ENCODE peak calls at places on chromosomes 16 and 17, in five cellular contexts. O, F, R, P and C are unnamed samples.

GRCh38 chr16:70018254-70018653 is 67.1 kb downstream of the CLEC18A start:
- DNase-seq in R (peak), F (peak), P (peak), O (peak), C (no peak)

GRCh38 chr17:2695243-2695960 is 16.2 kb downstream of the CLUH start:
- DNase-seq in O (no peak), P (no peak), R (no peak), F (no peak), C (no peak)

GRCh38 chr17:48153711-48154642 is 46.4 kb downstream of the SNX11 start:
- DNase-seq in F (no peak), R (peak), P (peak), O (peak), C (peak)

GRCh38 chr17:7363311-7363710 is 8.4 kb downstream of the TMEM95 start:
- DNase-seq in F (peak), R (no peak), P (no peak), O (peak), C (no peak)

GRCh38 chr16:56708418-56708817 is 21.5 kb upstream of the NUP93 start:
- DNase-seq in F (no peak), P (no peak), R (no peak), O (no peak), C (no peak)

GRCh38 chr16:68383858-68384257 is 64.5 kb downstream of the SMPD3 start:
- DNase-seq in O (no peak), R (no peak), P (no peak), F (no peak), C (no peak)

GRCh38 chr17:78146471-78146869 is 285 bp downstream of the C17orf99 start:
- DNase-seq in R (no peak), F (no peak), O (no peak), P (no peak), C (no peak)

GRCh38 chr16:48426244-48427135 is 41.3 kb upstream of the SIAH1 start:
- DNase-seq in P (peak), F (no peak), O (peak), R (no peak), C (no peak)

GRCh38 chr16:637081-638018 is 1.2 kb upstream of the METTL26 start:
- DNase-seq in P (peak), F (peak), O (peak), R (peak), C (peak)

GRCh38 chr17:81397314-81398169 is 2.3 kb downstream of the BAHCC1 start:
- DNase-seq in P (peak), O (peak), F (no peak), R (peak), C (peak)

GRCh38 chr17:7114875-7115614 is 423 bp upstream of the ASGR2 start:
- DNase-seq in F (no peak), O (no peak), R (no peak), P (peak), C (no peak)

GRCh38 chr16:82470506-82471196 is 156.1 kb upstream of the CDH13 start:
- DNase-seq in P (no peak), F (no peak), R (no peak), O (no peak), C (no peak)

GRCh38 chr16:47888142-47888541 is 267.7 kb downstream of the ABCC12 start:
- DNase-seq in O (peak), P (peak), F (peak), R (peak), C (no peak)

GRCh38 chr17:61230972-61231820 is 168.4 kb upstream of the TBX2 start:
- DNase-seq in F (no peak), P (no peak), O (no peak), R (no peak), C (no peak)

GRCh38 chr16:67177743-67178699 is 5.7 kb downstream of the MATCAP1 start:
- DNase-seq in F (no peak), R (peak), P (peak), O (peak), C (peak)

GRCh38 chr17:72282439-72283029 is 161.7 kb downstream of the SOX9 start:
- DNase-seq in F (no peak), P (no peak), R (no peak), O (no peak), C (no peak)

GRCh38 chr17:64036198-64036922 is 15.9 kb upstream of the ICAM2 start:
- DNase-seq in R (no peak), F (no peak), O (no peak), P (no peak), C (no peak)

GRCh38 chr17:8896641-8897635 is 29.5 kb upstream of the PIK3R6 start:
- DNase-seq in P (no peak), O (no peak), R (no peak), F (no peak), C (no peak)

GRCh38 chr17:78645421-78646295 is 68.5 kb upstream of the DNAH17 start:
- DNase-seq in P (peak), F (peak), O (peak), R (peak), C (no peak)

GRCh38 chr17:8799001-8799850 is at the start of gene MFSD6L:
- DNase-seq in O (no peak), R (no peak), P (peak), F (peak), C (peak)

GRCh38 chr17:65459667-65460415 is 101.6 kb downstream of the AXIN2 start:
- DNase-seq in F (no peak), R (no peak), P (no peak), O (no peak), C (no peak)

GRCh38 chr16:2752850-2753522 is 548 bp downstream of the SRRM2 start:
- DNase-seq in P (peak), F (peak), O (peak), R (peak), C (no peak)

GRCh38 chr17:45149037-45149668 is 878 bp downstream of the HEXIM1 start:
- DNase-seq in P (peak), R (peak), O (peak), F (peak), C (peak)

GRCh38 chr17:44384281-44384822 is 5.1 kb downstream of the ITGA2B start:
- DNase-seq in P (no peak), O (no peak), F (no peak), R (no peak), C (peak)

GRCh38 chr17:78883090-78883532 is 19.9 kb downstream of the CEP295NL start:
- DNase-seq in O (peak), F (peak), P (peak), R (peak), C (no peak)

GRCh38 chr16:30723725-30724355 is 24.4 kb upstream of the PHKG2 start:
- DNase-seq in R (no peak), F (no peak), P (no peak), O (no peak), C (no peak)

GRCh38 chr17:28282596-28282995 is 36.4 kb upstream of the TMEM97 start:
- DNase-seq in O (peak), P (peak), R (no peak), F (peak), C (no peak)

GRCh38 chr17:50660042-50660886 is 25.6 kb downstream of the ABCC3 start:
- DNase-seq in R (peak), F (no peak), P (peak), O (peak), C (no peak)

GRCh38 chr17:15946611-15947120 is 1.7 kb downstream of the ADORA2B start:
- DNase-seq in F (no peak), O (no peak), R (no peak), P (peak), C (no peak)

GRCh38 chr16:48860341-48860740 is 250.4 kb upstream of the N4BP1 start:
- DNase-seq in O (no peak), F (no peak), P (no peak), R (no peak), C (no peak)

GRCh38 chr16:85518398-85519049 is 94.6 kb upstream of the GSE1 start:
- DNase-seq in O (no peak), P (no peak), R (no peak), F (no peak), C (no peak)

GRCh38 chr17:78925662-78926555 is 722 bp upstream of the TIMP2 start:
- DNase-seq in P (peak), F (peak), O (peak), R (no peak), C (no peak)

GRCh38 chr17:5888811-5889210 is 181.4 kb upstream of the WSCD1 start:
- DNase-seq in F (no peak), P (no peak), O (peak), R (no peak), C (no peak)

GRCh38 chr16:81703177-81704155 is 75.6 kb upstream of the PLCG2 start:
- DNase-seq in O (peak), F (peak), R (peak), P (peak), C (no peak)

GRCh38 chr16:30430428-30430970 is 669 bp upstream of the DCTPP1 start:
- DNase-seq in R (peak), F (no peak), P (no peak), O (no peak), C (no peak)

GRCh38 chr17:78342438-78343098 is 17.3 kb downstream of the SOCS3 start:
- DNase-seq in P (peak), R (peak), F (peak), O (peak), C (no peak)

GRCh38 chr16:55033225-55034156 is 102.8 kb downstream of the IRX5 start:
- DNase-seq in F (no peak), R (no peak), O (no peak), P (no peak), C (no peak)

GRCh38 chr16:48128769-48129168 is 27.0 kb downstream of the ABCC12 start:
- DNase-seq in R (no peak), P (no peak), F (no peak), O (no peak), C (no peak)

GRCh38 chr16:89257281-89257731 is 39.8 kb downstream of the ZNF778 start:
- DNase-seq in P (peak), F (no peak), R (no peak), O (no peak), C (no peak)

DNA sequence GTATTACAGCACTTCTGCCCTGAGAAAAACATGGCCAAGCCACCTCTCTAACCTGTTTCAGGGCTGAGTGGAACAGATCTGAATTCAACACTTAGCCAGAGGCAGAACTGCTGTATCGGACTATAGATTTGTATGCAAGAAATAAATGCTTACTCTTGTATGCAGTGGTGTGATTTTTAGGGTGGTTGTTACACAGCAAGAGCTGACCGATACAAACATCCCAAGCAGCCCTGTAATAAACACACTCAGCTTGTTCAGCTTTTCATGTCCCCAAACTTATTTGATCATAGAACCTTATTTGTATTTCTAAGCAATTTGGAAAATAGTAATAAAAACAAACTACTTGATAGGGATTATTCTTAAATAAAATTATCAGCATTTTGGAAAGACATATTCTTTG is 84.9 kb upstream of the RPH3AL start:
- DNase-seq in O (no peak), R (no peak), P (no peak), F (no peak), C (no peak)
- TF ChIP-seq CTCF in O (no peak), R (no peak), P (no peak), F (no peak), C (no peak)

DNA sequence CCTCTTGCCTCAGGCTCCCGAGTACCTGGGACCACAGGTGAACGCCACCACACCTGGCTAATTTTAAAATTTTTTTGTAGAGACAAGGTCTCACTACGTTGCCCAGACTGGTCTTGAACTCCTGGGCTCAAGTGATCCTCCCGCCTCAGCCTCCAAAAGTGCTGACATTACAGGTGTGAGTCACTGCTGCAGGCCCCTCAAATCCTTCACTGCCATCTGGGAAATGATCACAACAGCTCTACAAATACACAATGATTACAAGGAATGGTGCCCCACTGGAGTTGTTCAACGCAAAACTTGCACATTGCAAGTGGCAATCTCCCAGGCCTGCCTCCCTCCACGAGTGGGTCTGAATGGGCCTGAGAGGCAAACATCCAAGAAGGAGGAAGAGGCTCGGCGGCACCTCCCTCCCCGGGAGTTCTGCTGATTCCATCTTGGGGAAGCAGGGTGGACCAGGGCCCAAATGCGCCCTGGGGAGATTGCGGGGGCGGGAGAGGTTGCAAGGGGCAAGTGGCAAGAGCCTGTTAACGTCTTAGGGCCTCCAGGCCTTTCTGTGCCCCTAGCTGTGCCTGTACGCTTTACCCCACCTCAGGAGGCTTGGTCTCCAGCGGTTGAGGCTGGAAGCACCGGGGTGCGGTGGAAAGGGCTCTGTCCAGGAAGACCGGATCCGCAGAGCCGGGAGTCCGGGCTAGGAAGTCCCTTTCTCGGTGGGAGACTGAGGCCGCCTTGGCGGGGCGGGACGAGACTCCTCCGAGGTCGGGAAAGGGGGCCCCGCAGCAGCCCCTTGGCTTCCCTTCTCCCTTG is 656 bp upstream of the IGFBP4 start:
- DNase-seq in F (no peak), P (no peak), R (peak), O (peak), C (no peak)
- TF ChIP-seq CTCF in F (peak), P (no peak), R (no peak), O (no peak), C (no peak)

DNA sequence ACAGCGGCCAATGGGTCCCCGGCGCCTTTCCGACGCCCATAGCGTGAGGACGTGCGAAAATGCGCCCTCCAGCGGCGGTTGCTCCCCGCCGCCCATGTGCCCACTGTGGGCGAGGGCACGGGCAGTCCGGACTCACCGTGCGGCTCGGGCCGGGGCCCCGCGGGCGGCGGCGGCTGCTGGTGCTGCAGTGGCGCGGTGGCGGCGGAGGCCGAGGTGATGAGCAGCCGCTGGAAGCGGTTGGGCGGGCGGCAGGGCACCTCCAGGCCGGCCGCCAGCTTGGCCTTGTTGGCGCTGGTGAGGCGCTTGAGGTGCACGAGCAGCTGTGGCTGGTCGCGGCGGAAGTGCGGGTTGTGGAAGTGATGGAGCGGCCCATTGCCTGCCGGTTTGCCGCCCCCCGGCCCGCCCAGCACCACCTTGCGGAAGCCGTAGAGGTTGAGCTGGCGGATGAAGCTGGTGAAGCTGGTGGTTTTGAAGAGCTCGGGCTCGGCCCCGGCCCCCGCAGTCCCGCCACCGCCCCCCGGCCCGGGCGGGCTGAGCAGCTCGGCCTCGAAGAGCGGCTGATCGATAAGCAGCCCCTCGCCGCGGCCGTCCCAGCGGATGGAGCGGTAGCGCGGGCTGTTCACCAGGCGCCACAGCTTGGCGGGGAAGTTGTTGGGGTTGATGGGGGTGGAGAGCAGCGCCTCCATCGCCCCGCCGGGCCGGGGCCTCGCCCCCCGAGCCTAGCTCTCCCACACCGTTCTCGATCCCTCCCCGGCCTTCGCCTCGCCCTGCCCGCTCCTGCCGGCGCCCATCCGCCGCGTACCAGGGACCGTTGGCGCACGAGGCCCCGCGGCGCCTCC is at the start of gene HSF5:
- DNase-seq in P (peak), R (no peak), O (no peak), F (no peak), C (no peak)
- TF ChIP-seq CTCF in P (peak), R (no peak), O (no peak), F (peak), C (no peak)

DNA sequence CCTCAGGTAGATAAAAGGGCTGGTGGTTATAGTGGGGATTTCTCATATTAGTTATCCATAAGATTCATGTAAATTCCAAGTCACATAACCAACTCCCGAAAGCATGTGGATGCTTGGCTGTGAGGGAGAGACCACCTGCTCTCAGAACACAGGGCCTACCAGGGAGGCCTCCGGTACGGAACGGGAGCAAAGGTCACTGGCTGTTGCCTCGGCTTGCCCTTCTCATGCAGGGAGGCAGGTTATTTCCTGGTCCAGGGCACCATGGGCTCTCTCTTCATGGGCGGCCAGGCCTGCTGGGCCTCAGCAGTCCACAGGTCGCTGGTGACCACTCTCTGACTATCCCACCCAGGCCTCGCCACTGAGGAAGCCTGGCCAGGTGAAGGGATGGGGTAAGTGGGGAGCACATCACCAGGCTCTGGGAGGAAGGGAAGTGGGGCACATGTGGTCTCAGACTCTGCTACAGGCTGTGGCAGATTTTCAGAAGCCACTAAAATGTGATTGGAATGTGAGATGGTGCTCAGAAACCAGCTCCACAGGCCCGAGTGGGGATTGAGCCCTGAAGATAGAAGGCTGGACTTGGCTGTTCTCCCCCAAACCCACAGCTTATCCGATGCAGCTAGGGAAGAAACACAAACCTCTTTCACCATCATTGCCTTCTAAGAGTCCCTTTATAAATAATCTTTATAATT is 45.4 kb downstream of the HNF1B start:
- DNase-seq in R (no peak), P (peak), O (no peak), F (no peak), C (no peak)
- TF ChIP-seq CTCF in R (no peak), P (no peak), O (no peak), F (no peak), C (no peak)

GRCh38 chr17:75941442-75941819 is 589 bp upstream of the FBF1 start:
- DNase-seq in P (no peak), O (no peak), F (no peak), R (no peak), C (no peak)

GRCh38 chr17:75942473-75942872 is 1.6 kb upstream of the FBF1 start:
- DNase-seq in P (no peak), F (no peak), O (no peak), R (no peak), C (no peak)

GRCh38 chr17:75937652-75938051 is 3.2 kb downstream of the FBF1 start:
- DNase-seq in F (no peak), O (no peak), R (no peak), P (no peak), C (no peak)

GRCh38 chr17:75945202-75945601 is 4.4 kb upstream of the FBF1 start:
- DNase-seq in R (no peak), P (no peak), F (no peak), O (no peak), C (no peak)

GRCh38 chr17:75940727-75941441 is at the start of gene FBF1:
- DNase-seq in F (peak), R (peak), O (peak), P (peak), C (peak)
- TF ChIP-seq CTCF in F (peak), R (no peak), O (no peak), P (no peak), C (peak)